ENCODE peak calls at places on chromosome 5, in five cellular contexts. Y is CD4-positive, alpha-beta memory T cell; I is lower leg skin; U is IMR-90; V is prostate gland. Q is an unnamed sample.

GRCh38 chr5:10036136-10036535 is 213.6 kb downstream of the ATPSCKMT start:
- DNase-seq in Y (no peak), I (no peak), U (peak), V (no peak), Q (no peak)

GRCh38 chr5:147831465-147831864 is at the start of gene SPINK1:
- DNase-seq in Y (no peak), I (no peak), U (no peak), V (no peak), Q (no peak)

GRCh38 chr5:120108586-120109254 is 355.4 kb upstream of the PRR16 start:
- DNase-seq in Y (no peak), I (no peak), U (peak), V (no peak), Q (no peak)

GRCh38 chr5:172766287-172767104 is 4.5 kb downstream of the DUSP1 start:
- DNase-seq in Y (peak), I (peak), U (peak), V (peak), Q (no peak)

GRCh38 chr5:14675865-14676300 is 11.4 kb downstream of the OTULIN start:
- DNase-seq in Y (peak), I (no peak), U (no peak), V (no peak), Q (no peak)

GRCh38 chr5:128407956-128408355 is 130.1 kb downstream of the FBN2 start:
- DNase-seq in Y (no peak), I (no peak), U (no peak), V (no peak), Q (no peak)

GRCh38 chr5:156409834-156410233 is 82.9 kb downstream of the SGCD start:
- DNase-seq in Y (no peak), I (no peak), U (no peak), V (no peak), Q (no peak)

GRCh38 chr5:107248065-107248695 is 422.6 kb downstream of the EFNA5 start:
- DNase-seq in Y (peak), I (peak), U (peak), V (peak), Q (no peak)

GRCh38 chr5:10555134-10555733 is 8.6 kb upstream of the ANKRD33B start:
- DNase-seq in Y (no peak), I (no peak), U (peak), V (no peak), Q (no peak)

GRCh38 chr5:33129309-33129708 is 311.5 kb upstream of the TARS1 start:
- DNase-seq in Y (no peak), I (no peak), U (no peak), V (no peak), Q (no peak)

GRCh38 chr5:132758406-132758805 is 11.2 kb downstream of the CCNI2 start:
- DNase-seq in Y (no peak), I (no peak), U (no peak), V (no peak), Q (no peak)

GRCh38 chr5:77900691-77901090 is 124.6 kb upstream of the TBCA start:
- DNase-seq in Y (no peak), I (no peak), U (no peak), V (no peak), Q (no peak)

GRCh38 chr5:96427823-96428222 is 5.2 kb downstream of the PCSK1 start:
- DNase-seq in Y (no peak), I (no peak), U (peak), V (no peak), Q (no peak)

GRCh38 chr5:45376463-45376862 is 319.7 kb downstream of the HCN1 start:
- DNase-seq in Y (no peak), I (no peak), U (peak), V (no peak), Q (no peak)

GRCh38 chr5:131976414-131977211 is 31.1 kb upstream of the MEIKIN start:
- DNase-seq in Y (no peak), I (no peak), U (no peak), V (no peak), Q (peak)

GRCh38 chr5:149284501-149284900 is 12.8 kb downstream of the AFAP1L1 start:
- DNase-seq in Y (no peak), I (peak), U (peak), V (no peak), Q (no peak)

GRCh38 chr5:33891731-33892418 is at the start of gene ADAMTS12:
- DNase-seq in Y (no peak), I (no peak), U (peak), V (no peak), Q (no peak)

GRCh38 chr5:180118391-180118791 is 46.8 kb upstream of the RNF130 start:
- DNase-seq in Y (no peak), I (no peak), U (no peak), V (no peak), Q (peak)

GRCh38 chr5:141707535-141707934 is 25.5 kb upstream of the ARAP3 start:
- DNase-seq in Y (no peak), I (no peak), U (no peak), V (no peak), Q (no peak)

GRCh38 chr5:174751154-174751990 is 27.0 kb downstream of the MSX2 start:
- DNase-seq in Y (no peak), I (no peak), U (no peak), V (no peak), Q (no peak)

GRCh38 chr5:178368278-178368677 is 135.7 kb upstream of the PHYKPL start:
- DNase-seq in Y (no peak), I (no peak), U (no peak), V (no peak), Q (peak)

GRCh38 chr5:72622152-72622760 is 115.0 kb upstream of the ZNF366 start:
- DNase-seq in Y (no peak), I (no peak), U (no peak), V (no peak), Q (no peak)

GRCh38 chr5:134554319-134555222 is 29.1 kb downstream of the JADE2 start:
- DNase-seq in Y (peak), I (no peak), U (peak), V (peak), Q (no peak)

GRCh38 chr5:126562823-126563222 is 32.2 kb downstream of the ALDH7A1 start:
- DNase-seq in Y (no peak), I (no peak), U (no peak), V (no peak), Q (no peak)

GRCh38 chr5:29054694-29055093 is 2016.3 kb upstream of the CDH9 start:
- DNase-seq in Y (no peak), I (no peak), U (no peak), V (no peak), Q (no peak)

GRCh38 chr5:156411131-156411727 is 84.3 kb downstream of the SGCD start:
- DNase-seq in Y (no peak), I (no peak), U (peak), V (no peak), Q (no peak)

GRCh38 chr5:43967165-43967564 is 364.2 kb downstream of the NNT start:
- DNase-seq in Y (no peak), I (no peak), U (no peak), V (no peak), Q (no peak)

GRCh38 chr5:96203761-96204160 is 229.3 kb downstream of the PCSK1 start:
- DNase-seq in Y (no peak), I (no peak), U (peak), V (no peak), Q (no peak)

GRCh38 chr5:146894763-146895521 is 16.4 kb upstream of the PPP2R2B start:
- DNase-seq in Y (no peak), I (no peak), U (no peak), V (no peak), Q (no peak)

GRCh38 chr5:6900828-6901227 is 187.6 kb downstream of the TENT4A start:
- DNase-seq in Y (no peak), I (no peak), U (no peak), V (no peak), Q (no peak)

GRCh38 chr5:13976223-13976622 is 31.7 kb upstream of the DNAH5 start:
- DNase-seq in Y (no peak), I (no peak), U (peak), V (no peak), Q (no peak)

GRCh38 chr5:68658810-68659372 is 434.9 kb upstream of the SLC30A5 start:
- DNase-seq in Y (no peak), I (no peak), U (no peak), V (no peak), Q (no peak)

GRCh38 chr5:109962882-109963603 is 273.3 kb downstream of the MAN2A1 start:
- DNase-seq in Y (no peak), I (no peak), U (no peak), V (no peak), Q (no peak)

GRCh38 chr5:73911761-73912393 is 285.9 kb downstream of the ARHGEF28 start:
- DNase-seq in Y (no peak), I (no peak), U (peak), V (no peak), Q (no peak)

GRCh38 chr5:147869112-147869511 is 9.4 kb upstream of the SCGB3A2 start:
- DNase-seq in Y (no peak), I (no peak), U (no peak), V (no peak), Q (no peak)

GRCh38 chr5:118060833-118061232 is 927.5 kb downstream of the DTWD2 start:
- DNase-seq in Y (no peak), I (no peak), U (no peak), V (no peak), Q (no peak)

GRCh38 chr5:119323630-119324000 is 32.2 kb upstream of the TNFAIP8 start:
- DNase-seq in Y (no peak), I (no peak), U (peak), V (peak), Q (no peak)

GRCh38 chr5:157670662-157671591 is at the start of gene C5orf52:
- DNase-seq in Y (peak), I (no peak), U (peak), V (peak), Q (peak)

GRCh38 chr5:76083555-76084495 is 642 bp downstream of the SV2C start:
- DNase-seq in Y (no peak), I (no peak), U (no peak), V (no peak), Q (peak)
- H3K4me3 ChIP-seq in Y (no peak), I (no peak), U (no peak), V (peak), Q (no peak)

DNA sequence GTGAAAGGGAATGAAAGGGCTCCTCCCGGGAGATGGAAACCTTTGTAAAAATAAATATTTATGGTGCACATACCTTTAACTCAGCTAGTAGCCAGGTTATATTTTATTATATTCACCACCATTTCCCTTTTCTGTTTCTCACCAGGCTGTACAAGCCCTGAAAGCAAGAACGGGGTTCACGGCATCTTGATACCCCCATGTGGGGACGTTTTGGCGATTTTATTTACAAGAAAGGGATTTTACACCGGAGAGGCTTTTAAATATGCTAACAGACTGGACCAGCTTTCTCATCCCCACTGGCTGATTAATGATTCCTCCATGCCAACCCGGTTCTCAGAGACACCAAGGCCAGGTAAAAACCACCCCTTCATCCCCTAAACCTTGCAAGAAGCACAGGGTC is 19.2 kb downstream of the IL12B start:
- DNase-seq in Y (no peak), I (no peak), U (no peak), V (no peak), Q (no peak)
- H3K4me3 ChIP-seq in Y (no peak), I (no peak), U (no peak), V (no peak), Q (peak)

DNA sequence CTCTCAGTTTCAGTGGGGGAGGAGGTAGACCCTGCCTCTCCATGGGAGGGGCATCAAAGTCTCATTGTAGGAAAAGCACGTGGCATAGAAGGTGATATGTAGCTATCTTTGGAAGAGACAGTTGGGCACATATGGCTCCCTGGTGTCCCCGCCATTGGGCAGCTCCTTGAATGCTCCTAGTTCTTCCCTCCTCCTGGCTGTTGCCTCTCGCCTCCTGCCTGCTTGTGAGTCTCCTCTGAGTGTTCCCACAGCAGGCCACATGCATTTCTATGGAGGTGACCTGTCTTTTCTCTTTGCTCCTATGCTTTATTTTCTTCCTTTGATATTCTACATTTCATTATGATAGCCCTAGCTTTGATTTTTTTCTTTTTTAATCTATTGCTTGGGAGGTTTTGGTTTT is 138.5 kb downstream of the ARHGAP26 start:
- DNase-seq in Y (no peak), I (no peak), U (no peak), V (no peak), Q (no peak)
- H3K4me3 ChIP-seq in Y (no peak), I (no peak), U (no peak), V (no peak), Q (no peak)

GRCh38 chr5:83343345-83343744 is 128.2 kb upstream of the VCAN start:
- DNase-seq in Y (no peak), I (no peak), U (no peak), V (no peak), Q (no peak)

GRCh38 chr5:83342475-83342874 is 129.1 kb upstream of the VCAN start:
- DNase-seq in Y (no peak), I (no peak), U (no peak), V (no peak), Q (no peak)

GRCh38 chr5:83345423-83345822 is 126.1 kb upstream of the VCAN start:
- DNase-seq in Y (no peak), I (no peak), U (no peak), V (no peak), Q (no peak)

GRCh38 chr5:83340511-83340918 is 131.0 kb upstream of the VCAN start:
- DNase-seq in Y (peak), I (no peak), U (no peak), V (no peak), Q (no peak)

DNA sequence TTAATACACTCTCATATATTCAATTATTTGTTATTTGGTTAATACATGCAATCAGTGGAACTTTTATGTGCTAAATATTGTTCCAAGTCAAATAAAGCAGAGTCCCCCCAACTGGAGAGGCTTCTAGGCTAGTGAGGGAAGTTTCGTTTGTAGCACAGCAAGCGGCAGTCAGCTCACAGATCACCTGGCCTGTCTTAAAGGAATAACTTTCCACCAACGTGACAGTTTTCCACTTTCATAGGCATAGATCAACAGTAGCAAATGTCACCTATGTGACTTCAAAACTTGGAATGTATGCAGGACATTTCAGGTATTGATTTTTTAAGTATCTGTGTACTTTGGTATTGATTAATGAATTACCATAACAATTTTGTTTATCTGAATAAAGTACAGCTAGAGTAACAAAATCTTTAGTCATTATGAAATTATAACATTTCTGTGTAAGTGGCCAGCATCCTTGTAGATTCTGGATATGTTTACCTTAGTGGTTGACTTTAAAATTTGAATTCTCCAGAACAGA is 129.7 kb upstream of the VCAN start:
- DNase-seq in Y (no peak), I (no peak), U (no peak), V (no peak), Q (no peak)
- H3K4me3 ChIP-seq in Y (no peak), I (no peak), U (no peak), V (no peak), Q (no peak)

DNA sequence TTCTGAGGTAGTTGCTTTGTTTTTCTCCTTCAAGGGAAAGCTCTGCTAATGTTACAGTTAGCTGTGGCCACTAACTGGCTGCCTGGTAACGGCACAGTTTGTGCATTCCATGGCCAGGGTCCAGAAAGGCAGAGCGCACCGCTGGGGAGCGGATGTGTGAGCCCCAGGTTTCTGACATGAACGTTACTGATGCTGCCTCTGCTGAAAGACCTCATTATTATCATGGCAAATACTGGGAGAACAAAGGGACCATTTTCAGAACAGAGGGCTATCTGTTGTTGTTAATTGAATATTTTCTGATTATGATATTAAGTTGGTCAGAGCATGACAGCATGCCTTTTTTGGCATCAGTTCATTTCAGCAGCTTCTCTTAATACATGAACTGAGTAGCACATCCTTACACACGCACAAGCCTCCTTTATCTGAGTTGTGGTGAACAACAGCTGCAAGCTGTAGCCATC is 134.1 kb downstream of the NUDT12 start:
- DNase-seq in Y (no peak), I (no peak), U (peak), V (peak), Q (no peak)
- H3K4me3 ChIP-seq in Y (no peak), I (no peak), U (no peak), V (no peak), Q (no peak)

GRCh38 chr5:40791715-40792139 is 6.4 kb downstream of the PRKAA1 start:
- DNase-seq in Y (no peak), I (no peak), U (peak), V (no peak), Q (no peak)
- H3K4me3 ChIP-seq in Y (no peak), I (no peak), U (no peak), V (no peak), Q (no peak)

GRCh38 chr5:90590-91547 is 1.1 kb upstream of the PLEKHG4B start:
- DNase-seq in Y (no peak), I (no peak), U (no peak), V (peak), Q (no peak)

GRCh38 chr5:93221-93980 is 1.4 kb downstream of the PLEKHG4B start:
- DNase-seq in Y (no peak), I (no peak), U (no peak), V (no peak), Q (no peak)

GRCh38 chr5:89337-90286 is 2.4 kb upstream of the PLEKHG4B start:
- DNase-seq in Y (no peak), I (no peak), U (no peak), V (no peak), Q (no peak)

GRCh38 chr5:92391-93220 is 638 bp downstream of the PLEKHG4B start:
- DNase-seq in Y (no peak), I (no peak), U (no peak), V (no peak), Q (no peak)

DNA sequence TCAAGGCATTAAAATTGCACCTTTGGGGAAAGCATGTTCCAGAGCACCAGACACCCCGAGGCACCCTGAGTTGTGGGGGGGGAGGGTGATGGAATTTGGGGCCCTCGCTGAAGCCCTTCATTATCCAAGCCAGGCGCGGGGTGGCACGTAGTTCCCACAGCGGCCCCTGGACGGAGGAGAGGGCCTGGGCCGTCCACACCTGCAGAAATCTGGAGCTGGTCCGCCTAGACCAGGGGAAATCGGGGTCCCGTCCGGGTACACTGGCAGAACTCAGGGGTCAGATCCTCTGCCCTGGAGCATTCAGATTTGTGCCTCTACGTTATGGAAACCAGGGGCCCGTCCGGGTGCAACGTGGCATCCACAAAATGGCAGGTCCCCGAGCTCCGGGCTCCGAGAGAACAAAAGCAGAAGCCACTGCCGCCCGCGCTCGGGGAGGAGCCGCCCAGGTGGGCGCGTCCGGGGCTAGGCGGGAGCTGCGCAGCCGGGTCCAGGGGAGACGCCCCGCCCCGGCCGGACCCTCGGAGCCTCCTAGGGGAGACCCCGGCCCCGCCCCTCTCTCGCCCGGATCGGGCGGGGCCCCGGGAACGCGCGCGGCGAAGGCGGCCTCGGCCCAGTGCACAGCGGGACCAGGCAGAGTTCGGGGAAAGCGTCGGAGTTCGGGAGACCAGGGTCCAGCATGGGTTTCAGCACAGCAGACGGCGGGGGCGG is at the start of gene PLEKHG4B:
- DNase-seq in Y (no peak), I (no peak), U (no peak), V (peak), Q (peak)
- H3K4me3 ChIP-seq in Y (no peak), I (peak), U (peak), V (peak), Q (no peak)

GRCh38 chr5:139652788-139653241 is 4.7 kb downstream of the CXXC5 start:
- DNase-seq in Y (no peak), I (no peak), U (no peak), V (no peak), Q (no peak)
- H3K4me3 ChIP-seq in Y (no peak), I (no peak), U (no peak), V (no peak), Q (peak)

DNA sequence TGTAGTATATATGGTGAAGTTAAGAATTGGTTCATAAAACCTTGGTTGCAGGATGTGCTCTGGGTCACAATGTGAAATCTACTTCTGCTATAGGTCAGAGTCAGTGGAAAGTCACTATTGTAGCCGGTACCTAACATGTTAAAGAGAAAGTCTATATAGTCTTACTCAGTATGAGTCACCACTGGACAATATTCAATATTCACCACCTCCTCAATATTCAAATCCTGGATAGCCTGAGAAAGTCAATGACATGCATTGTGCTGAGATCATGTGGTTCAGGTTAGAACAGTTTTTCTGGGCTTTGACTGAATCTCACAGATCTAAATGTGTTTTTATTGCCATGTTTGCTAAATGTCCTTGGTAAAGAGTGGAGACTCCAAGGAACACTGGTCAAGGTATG is 108.8 kb downstream of the HMHB1 start:
- DNase-seq in Y (no peak), I (no peak), U (peak), V (no peak), Q (no peak)
- H3K4me3 ChIP-seq in Y (no peak), I (no peak), U (no peak), V (no peak), Q (no peak)